ENCODE peak calls at places on chromosomes 11 and 22, in seven cellular contexts. X, M, W, F, G, J and I are unnamed samples.
A peak's percentile ranks its signal among the peaks of the same experiment; 100 is the strongest.

GRCh38 chr11:115711021-115711420 is 206.8 kb upstream of the CADM1 start:
- DNase-seq in X (no peak), M (no peak), W (no peak), F (no peak), G (no peak), J (no peak), I (no peak)

GRCh38 chr11:102422817-102423725 is 29.5 kb downstream of the TMEM123 start:
- DNase-seq in X (no peak), M (no peak), W (no peak), F (no peak), G (no peak), J (no peak), I (no peak)

GRCh38 chr22:28903080-28903479 is 19.7 kb downstream of the ZNRF3 start:
- DNase-seq in X (no peak), M (no peak), W (peak; percentile 42), F (no peak), G (peak; percentile 25), J (peak; percentile 44), I (no peak)

GRCh38 chr22:17960695-17961442 is 63.5 kb downstream of the MICAL3 start:
- DNase-seq in X (no peak), M (no peak), W (no peak), F (no peak), G (peak; percentile 82), J (no peak), I (no peak)

GRCh38 chr11:29781268-29781667 is 235.6 kb downstream of the KCNA4 start:
- DNase-seq in X (no peak), M (no peak), W (no peak), F (no peak), G (no peak), J (no peak), I (no peak)

GRCh38 chr11:81224396-81224795 is 1509.3 kb downstream of the FAM181B start:
- DNase-seq in X (no peak), M (no peak), W (no peak), F (no peak), G (no peak), J (no peak), I (no peak)

GRCh38 chr11:101129203-101129943 is at the start of gene PGR:
- DNase-seq in X (no peak), M (no peak), W (peak; percentile 82), F (no peak), G (peak; percentile 48), J (peak; percentile 51), I (no peak)

GRCh38 chr11:88701816-88702215 is 364.0 kb downstream of the GRM5 start:
- DNase-seq in X (no peak), M (no peak), W (no peak), F (no peak), G (no peak), J (no peak), I (no peak)

GRCh38 chr11:5831196-5831829 is 10.4 kb downstream of the OR52E6 start:
- DNase-seq in X (no peak), M (no peak), W (no peak), F (no peak), G (no peak), J (no peak), I (no peak)

GRCh38 chr11:117524784-117525183 is 197.1 kb downstream of the CEP164 start:
- DNase-seq in X (no peak), M (no peak), W (no peak), F (no peak), G (no peak), J (no peak), I (no peak)

GRCh38 chr22:24809331-24809730 is 3.3 kb downstream of the SGSM1 start:
- DNase-seq in X (no peak), M (no peak), W (peak; percentile 32), F (no peak), G (no peak), J (no peak), I (no peak)

GRCh38 chr11:68206211-68206610 is 6.9 kb downstream of the KMT5B start:
- DNase-seq in X (peak; percentile 15), M (peak; percentile 32), W (no peak), F (peak; percentile 79), G (no peak), J (no peak), I (peak; percentile 13)

GRCh38 chr11:67367014-67367835 is 6.2 kb downstream of the CLCF1 start:
- DNase-seq in X (no peak), M (no peak), W (peak; percentile 70), F (no peak), G (peak; percentile 44), J (peak; percentile 60), I (no peak)

GRCh38 chr11:60657880-60658279 is 41.5 kb upstream of the MS4A8 start:
- DNase-seq in X (no peak), M (no peak), W (no peak), F (no peak), G (no peak), J (peak; percentile 33), I (no peak)

GRCh38 chr22:30783021-30783420 is 88.3 kb downstream of the OSBP2 start:
- DNase-seq in X (no peak), M (no peak), W (no peak), F (no peak), G (no peak), J (no peak), I (no peak)

GRCh38 chr22:44188986-44189630 is 8.4 kb downstream of the PARVG start:
- DNase-seq in X (no peak), M (no peak), W (no peak), F (no peak), G (no peak), J (no peak), I (no peak)

GRCh38 chr11:72924568-72925190 is 110.5 kb downstream of the ATG16L2 start:
- DNase-seq in X (no peak), M (no peak), W (no peak), F (peak; percentile 78), G (no peak), J (no peak), I (no peak)

GRCh38 chr22:44795701-44796630 is 43.6 kb downstream of the ARHGAP8 start:
- DNase-seq in X (no peak), M (no peak), W (no peak), F (no peak), G (no peak), J (no peak), I (no peak)

GRCh38 chr11:112320668-112321067 is 60.0 kb upstream of the PLET1 start:
- DNase-seq in X (no peak), M (peak; percentile 56), W (peak; percentile 73), F (peak; percentile 93), G (peak; percentile 96), J (peak; percentile 57), I (peak; percentile 89)

GRCh38 chr11:78840623-78841022 is 266.0 kb upstream of the NARS2 start:
- DNase-seq in X (no peak), M (no peak), W (no peak), F (peak; percentile 46), G (no peak), J (no peak), I (peak; percentile 47)

GRCh38 chr22:43326342-43326825 is 16.8 kb downstream of the SCUBE1 start:
- DNase-seq in X (no peak), M (no peak), W (no peak), F (no peak), G (no peak), J (no peak), I (no peak)

GRCh38 chr22:49608228-49608627 is 219.4 kb downstream of the BRD1 start:
- DNase-seq in X (no peak), M (no peak), W (no peak), F (no peak), G (no peak), J (no peak), I (no peak)

GRCh38 chr22:32855023-32855756 is 53.7 kb downstream of the TIMP3 start:
- DNase-seq in X (no peak), M (no peak), W (no peak), F (no peak), G (peak; percentile 57), J (no peak), I (no peak)

GRCh38 chr11:9759519-9760179 is 95.8 kb downstream of the SWAP70 start:
- DNase-seq in X (peak; percentile 68), M (peak; percentile 100), W (peak; percentile 51), F (peak; percentile 100), G (peak; percentile 52), J (peak; percentile 87), I (peak; percentile 100)

GRCh38 chr22:30005213-30005857 is 74.9 kb upstream of the HORMAD2 start:
- DNase-seq in X (peak; percentile 53), M (no peak), W (peak; percentile 70), F (peak; percentile 83), G (peak; percentile 83), J (peak; percentile 88), I (no peak)

GRCh38 chr11:77819921-77820564 is 479 bp downstream of the RSF1 start:
- DNase-seq in X (peak; percentile 37), M (no peak), W (peak; percentile 73), F (peak; percentile 28), G (peak; percentile 60), J (peak; percentile 68), I (no peak)

GRCh38 chr11:405976-406795 is 8.6 kb downstream of the SIGIRR start:
- DNase-seq in X (no peak), M (no peak), W (peak; percentile 34), F (no peak), G (no peak), J (no peak), I (no peak)
- H3K4me3 ChIP-seq in X (peak overlapping the region; percentile 49), M (peak overlapping the region; percentile 56), W (peak overlapping the region; percentile 59), F (peak overlapping the region; percentile 46), G (no peak overlapping the region), J (peak overlapping the region; percentile 50), I (peak overlapping the region; percentile 65)

GRCh38 chr22:41238570-41239442 is 1.9 kb downstream of the CHADL start:
- DNase-seq in X (no peak), M (no peak), W (no peak), F (no peak), G (no peak), J (no peak), I (no peak)
- H3K4me3 ChIP-seq in X (no peak overlapping the region), M (no peak overlapping the region), W (no peak overlapping the region), F (no peak overlapping the region), G (no peak overlapping the region), J (peak overlapping the region; percentile 35), I (peak overlapping the region; percentile 41)

GRCh38 chr11:47498149-47498548 is 49.2 kb upstream of the RAPSN start:
- DNase-seq in X (no peak), M (no peak), W (no peak), F (no peak), G (no peak), J (no peak), I (no peak)
- H3K4me3 ChIP-seq in X (no peak overlapping the region), M (no peak overlapping the region), W (no peak overlapping the region), F (no peak overlapping the region), G (no peak overlapping the region), J (no peak overlapping the region), I (no peak overlapping the region)

GRCh38 chr11:69893631-69894030 is 74.4 kb upstream of the FGF3 start:
- DNase-seq in X (no peak), M (no peak), W (no peak), F (no peak), G (no peak), J (no peak), I (no peak)

GRCh38 chr11:69892237-69892985 is 73.2 kb upstream of the FGF3 start:
- DNase-seq in X (no peak), M (no peak), W (no peak), F (no peak), G (no peak), J (no peak), I (no peak)

GRCh38 chr11:69894126-69895047 is 75.2 kb upstream of the FGF3 start:
- DNase-seq in X (no peak), M (no peak), W (no peak), F (no peak), G (no peak), J (no peak), I (no peak)

GRCh38 chr11:69891421-69892236 is 72.4 kb upstream of the FGF3 start:
- DNase-seq in X (no peak), M (no peak), W (no peak), F (no peak), G (no peak), J (peak; percentile 80), I (no peak)

GRCh38 chr11:69892986-69893555 is 73.9 kb upstream of the FGF3 start:
- DNase-seq in X (no peak), M (no peak), W (no peak), F (no peak), G (no peak), J (peak; percentile 79), I (no peak)
- H3K4me3 ChIP-seq in X (no peak overlapping the region), M (no peak overlapping the region), W (no peak overlapping the region), F (no peak overlapping the region), G (no peak overlapping the region), J (no peak overlapping the region), I (no peak overlapping the region)